ENCODE peak calls at places on chromosomes 1 and 21, in five cellular contexts. Q, F, A, S and V are unnamed samples.

GRCh38 chr1:143691400-143691891 is 280.3 kb downstream of the FAM72C start:
- DNase-seq in Q (peak; percentile 39), F (peak; percentile 47), A (no peak), S (no peak), V (no peak)

GRCh38 chr21:36647279-36648093 is 51.4 kb upstream of the SIM2 start:
- DNase-seq in Q (peak; percentile 48), F (peak; percentile 94), A (peak; percentile 57), S (peak; percentile 8), V (peak; percentile 61)

GRCh38 chr21:22993822-22994574 is 1995.8 kb downstream of the NCAM2 start:
- DNase-seq in Q (no peak), F (no peak), A (peak; percentile 29), S (no peak), V (no peak)

GRCh38 chr1:163162281-163162937 is 40.3 kb downstream of the RGS5 start:
- DNase-seq in Q (peak; percentile 70), F (no peak), A (no peak), S (no peak), V (no peak)

GRCh38 chr1:173948594-173948993 is 31.5 kb upstream of the SERPINC1 start:
- DNase-seq in Q (no peak), F (no peak), A (no peak), S (no peak), V (no peak)

GRCh38 chr1:17293681-17294415 is 14.1 kb upstream of the PADI4 start:
- DNase-seq in Q (no peak), F (no peak), A (no peak), S (no peak), V (no peak)

GRCh38 chr1:162135271-162135775 is 65.8 kb downstream of the NOS1AP start:
- DNase-seq in Q (no peak), F (no peak), A (no peak), S (no peak), V (no peak)

GRCh38 chr1:203039609-203040517 is 13.6 kb downstream of the PPFIA4 start:
- DNase-seq in Q (no peak), F (peak; percentile 93), A (peak; percentile 81), S (peak; percentile 98), V (peak; percentile 32)

GRCh38 chr1:41492341-41492848 is 7.9 kb upstream of the EDN2 start:
- DNase-seq in Q (no peak), F (peak; percentile 89), A (peak; percentile 83), S (no peak), V (no peak)

GRCh38 chr1:54405894-54406293 is 300 bp downstream of the SSBP3 start:
- DNase-seq in Q (no peak), F (no peak), A (no peak), S (peak; percentile 19), V (no peak)

GRCh38 chr1:41662061-41662655 is 177.7 kb upstream of the EDN2 start:
- DNase-seq in Q (peak; percentile 83), F (peak; percentile 78), A (peak; percentile 66), S (peak; percentile 67), V (peak; percentile 84)

GRCh38 chr1:45172015-45172414 is 34.4 kb downstream of the ZSWIM5 start:
- DNase-seq in Q (no peak), F (no peak), A (no peak), S (no peak), V (no peak)

GRCh38 chr1:206521002-206521585 is 13.8 kb downstream of the RASSF5 start:
- DNase-seq in Q (no peak), F (no peak), A (no peak), S (no peak), V (no peak)

GRCh38 chr1:117600966-117601365 is 4.9 kb upstream of the TENT5C start:
- DNase-seq in Q (peak; percentile 46), F (no peak), A (peak; percentile 4), S (no peak), V (no peak)

GRCh38 chr1:72137665-72138064 is 144.7 kb downstream of the NEGR1 start:
- DNase-seq in Q (no peak), F (peak; percentile 2), A (no peak), S (no peak), V (no peak)

GRCh38 chr1:248872752-248873408 is 14.0 kb upstream of the ZNF692 start:
- DNase-seq in Q (peak; percentile 66), F (peak; percentile 96), A (peak; percentile 91), S (peak; percentile 86), V (peak; percentile 90)

GRCh38 chr1:216210081-216210480 is 213.2 kb downstream of the USH2A start:
- DNase-seq in Q (peak; percentile 69), F (no peak), A (no peak), S (peak; percentile 48), V (peak; percentile 56)

GRCh38 chr21:32951041-32951440 is 74.7 kb upstream of the OLIG2 start:
- DNase-seq in Q (no peak), F (peak; percentile 47), A (no peak), S (no peak), V (no peak)

GRCh38 chr1:74505889-74506288 is 6.5 kb downstream of the LRRC53 start:
- DNase-seq in Q (no peak), F (no peak), A (no peak), S (no peak), V (no peak)

GRCh38 chr1:160342953-160343869 is at the start of the genes COPA and NCSTN:
- DNase-seq in Q (peak; percentile 97), F (peak; percentile 99), A (peak; percentile 95), S (peak; percentile 95), V (peak; percentile 98)

GRCh38 chr1:160340866-160341265 is 2.2 kb downstream of the COPA start:
- DNase-seq in Q (no peak), F (no peak), A (no peak), S (no peak), V (no peak)

GRCh38 chr1:160338580-160338979 is 4.5 kb downstream of the COPA start:
- DNase-seq in Q (no peak), F (no peak), A (no peak), S (no peak), V (no peak)

GRCh38 chr1:160340146-160340545 is 2.9 kb downstream of the COPA start:
- DNase-seq in Q (no peak), F (no peak), A (no peak), S (no peak), V (no peak)

DNA sequence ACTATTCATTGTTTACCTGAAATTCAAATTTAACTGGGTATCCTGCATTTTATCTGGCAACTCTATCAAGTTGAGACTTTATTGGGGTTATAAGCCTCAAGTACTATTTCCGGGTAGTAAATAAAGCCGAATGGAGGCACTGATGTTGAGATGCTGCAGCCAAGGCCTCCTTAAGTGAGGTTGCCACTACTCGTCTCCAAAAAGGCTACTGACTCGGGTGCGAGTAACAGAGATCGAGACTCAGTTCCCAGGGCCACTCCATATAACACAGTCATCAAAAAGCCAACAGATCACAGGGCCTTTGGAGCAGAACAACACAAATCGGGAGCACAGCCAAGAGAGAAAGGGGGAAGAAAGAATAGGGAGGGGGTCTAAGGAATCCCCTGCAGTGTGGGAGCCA is 530 bp downstream of the COPA start:
- DNase-seq in Q (no peak), F (peak; percentile 34), A (no peak), S (no peak), V (peak; percentile 40)
- H2BK5ac ChIP-seq in Q (peak overlapping the region; percentile 92), F (peak overlapping the region; percentile 2), A (no peak overlapping the region), S (peak overlapping the region; percentile 86), V (peak overlapping the region; percentile 60)

DNA sequence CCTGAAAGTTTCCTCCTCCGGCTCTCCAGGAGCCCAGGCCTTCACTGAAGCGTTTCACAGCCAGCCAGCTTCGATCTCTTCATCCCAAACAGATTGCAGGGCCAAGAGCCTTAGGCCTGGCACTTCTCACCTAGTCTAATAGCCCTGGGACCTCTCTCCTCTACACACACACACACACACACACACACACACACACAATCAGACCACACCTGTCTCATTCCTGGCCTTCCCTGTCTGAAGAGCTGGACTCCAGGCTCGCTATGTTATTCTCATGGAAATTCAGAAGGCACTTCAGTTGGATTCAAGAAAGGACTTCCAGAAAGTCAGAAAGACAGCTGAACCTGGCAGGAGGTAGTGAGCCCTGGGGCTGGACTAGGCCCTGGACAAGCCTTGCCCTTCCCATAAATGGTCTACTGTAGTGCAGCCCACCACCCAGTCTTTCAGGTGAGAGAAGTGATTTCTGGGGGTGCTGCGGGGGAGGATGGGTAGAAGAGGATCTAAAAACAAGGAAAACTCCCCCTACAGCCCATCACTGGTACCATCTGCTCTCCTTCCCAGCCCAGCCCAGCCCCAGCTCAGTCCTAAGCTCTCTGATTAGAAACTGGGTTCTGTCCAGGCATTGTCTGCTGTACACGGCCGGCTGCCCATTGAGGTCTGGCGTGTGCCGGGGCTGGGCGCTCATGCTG is 2.7 kb downstream of the KIF21B start:
- DNase-seq in Q (no peak), F (peak; percentile 73), A (peak; percentile 64), S (no peak), V (peak; percentile 35)
- H2BK5ac ChIP-seq in Q (no peak overlapping the region), F (peak overlapping the region; percentile 58), A (no peak overlapping the region), S (no peak overlapping the region), V (no peak overlapping the region)

GRCh38 chr1:232134365-232134764 is 495.6 kb downstream of the SIPA1L2 start:
- DNase-seq in Q (no peak), F (no peak), A (no peak), S (no peak), V (no peak)

GRCh38 chr1:232138044-232138443 is 491.9 kb downstream of the SIPA1L2 start:
- DNase-seq in Q (no peak), F (no peak), A (no peak), S (no peak), V (no peak)

GRCh38 chr1:232139444-232139843 is 490.5 kb downstream of the SIPA1L2 start:
- DNase-seq in Q (no peak), F (no peak), A (peak; percentile 65), S (no peak), V (no peak)

GRCh38 chr1:232137066-232137465 is 492.9 kb downstream of the SIPA1L2 start:
- DNase-seq in Q (no peak), F (no peak), A (no peak), S (no peak), V (no peak)

GRCh38 chr1:232136136-232136535 is 493.8 kb downstream of the SIPA1L2 start:
- DNase-seq in Q (no peak), F (no peak), A (no peak), S (no peak), V (no peak)
- H2BK5ac ChIP-seq in Q (no peak overlapping the region), F (no peak overlapping the region), A (no peak overlapping the region), S (no peak overlapping the region), V (no peak overlapping the region)

DNA sequence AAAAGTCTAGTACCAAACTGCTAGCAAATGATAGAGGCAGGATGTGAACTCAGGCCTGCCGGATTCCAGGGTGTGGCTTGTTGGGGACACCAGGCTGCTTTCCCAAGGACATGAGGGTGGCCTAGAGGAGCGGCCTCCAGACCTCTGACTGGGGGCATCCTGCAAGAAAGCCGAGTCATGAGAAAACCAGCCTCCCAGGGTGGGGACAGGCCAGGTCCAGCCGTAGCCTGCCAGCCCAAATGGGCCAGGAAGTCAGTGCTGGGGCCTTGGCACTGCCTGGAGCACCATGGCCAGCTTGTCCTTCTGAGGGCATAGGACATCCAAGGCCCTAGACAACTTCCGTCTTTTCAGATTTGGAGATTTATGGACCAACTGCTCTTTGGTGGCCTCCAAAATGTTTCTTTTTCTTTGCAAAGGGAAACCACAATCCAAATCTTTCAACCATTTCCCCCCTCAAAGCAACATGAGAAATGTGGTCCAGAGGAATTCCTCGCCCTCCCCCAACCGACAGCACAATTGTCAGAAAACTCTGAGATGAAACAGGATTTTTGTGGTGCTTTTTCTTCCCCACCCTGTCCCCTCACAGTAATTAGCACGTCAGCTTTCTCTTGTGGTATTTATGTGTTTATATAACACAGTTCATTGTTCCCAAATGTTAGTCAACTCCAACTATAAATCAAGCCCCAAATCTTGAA is 212.3 kb downstream of the KAZN start:
- DNase-seq in Q (no peak), F (no peak), A (no peak), S (no peak), V (peak; percentile 47)
- H2BK5ac ChIP-seq in Q (no peak overlapping the region), F (no peak overlapping the region), A (no peak overlapping the region), S (no peak overlapping the region), V (no peak overlapping the region)

GRCh38 chr21:46424621-46425020 is 34.1 kb upstream of the DIP2A start:
- DNase-seq in Q (no peak), F (no peak), A (no peak), S (no peak), V (no peak)
- H2BK5ac ChIP-seq in Q (no peak overlapping the region), F (no peak overlapping the region), A (no peak overlapping the region), S (no peak overlapping the region), V (no peak overlapping the region)

GRCh38 chr1:63782982-63783381 is 9.2 kb downstream of the ROR1 start:
- DNase-seq in Q (no peak), F (no peak), A (peak; percentile 46), S (no peak), V (no peak)
- H2BK5ac ChIP-seq in Q (no peak overlapping the region), F (no peak overlapping the region), A (peak overlapping the region; percentile 72), S (no peak overlapping the region), V (no peak overlapping the region)